ENCODE peak calls at places on chromosomes 2 and 18, in four cellular contexts. I is uterus; O is CD8-positive, alpha-beta T cell; Z is GM20000. B is an unnamed sample.

GRCh38 chr2:238415036-238415764 is 11.5 kb upstream of the ASB1 start:
- DNase-seq in I (no peak), O (no peak), Z (no peak), B (no peak)

GRCh38 chr2:19987936-19988335 is 2.0 kb downstream of the WDR35 start:
- DNase-seq in I (no peak), O (no peak), Z (peak; percentile 55), B (no peak)

GRCh38 chr2:210028178-210028577 is 25.7 kb downstream of the RPE start:
- DNase-seq in I (no peak), O (no peak), Z (no peak), B (no peak)

GRCh38 chr2:229601396-229601795 is 113.0 kb downstream of the DNER start:
- DNase-seq in I (no peak), O (no peak), Z (no peak), B (no peak)

GRCh38 chr2:134979203-134979602 is 60.6 kb downstream of the CCNT2 start:
- DNase-seq in I (no peak), O (no peak), Z (no peak), B (no peak)

GRCh38 chr18:11178951-11179549 is 29.7 kb upstream of the PIEZO2 start:
- DNase-seq in I (peak; percentile 26), O (no peak), Z (no peak), B (no peak)

GRCh38 chr18:396251-396555 is 104.3 kb downstream of the COLEC12 start:
- DNase-seq in I (no peak), O (no peak), Z (no peak), B (no peak)

GRCh38 chr2:129296401-129297343 is 682.8 kb upstream of the RAB6C start:
- DNase-seq in I (no peak), O (no peak), Z (no peak), B (no peak)

GRCh38 chr2:79191816-79192215 is 32.3 kb upstream of the REG3A start:
- DNase-seq in I (no peak), O (no peak), Z (no peak), B (no peak)

DNA sequence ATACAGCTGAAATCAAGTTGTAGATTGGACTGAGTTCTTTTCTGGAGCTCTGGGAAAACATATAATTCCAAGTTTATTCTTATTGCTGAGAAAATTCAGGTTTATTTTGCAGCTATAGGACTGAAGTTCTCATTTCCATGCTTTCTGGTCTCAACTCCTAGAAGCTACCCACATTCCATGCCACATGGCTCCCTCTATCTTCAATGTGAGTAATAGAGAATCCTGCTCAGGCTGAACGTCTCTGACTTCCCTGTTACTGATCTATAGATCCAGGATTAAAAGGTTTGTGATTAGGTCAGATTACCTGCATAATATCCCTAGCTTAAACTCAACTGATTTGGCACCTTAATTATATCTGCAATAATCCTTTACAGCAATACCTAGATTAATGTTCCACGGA is 453.8 kb upstream of the MC4R start:
- DNase-seq in I (no peak), O (no peak), Z (no peak), B (no peak)
- TF ChIP-seq CTCF in I (no peak), O (no peak), Z (no peak), B (no peak)

DNA sequence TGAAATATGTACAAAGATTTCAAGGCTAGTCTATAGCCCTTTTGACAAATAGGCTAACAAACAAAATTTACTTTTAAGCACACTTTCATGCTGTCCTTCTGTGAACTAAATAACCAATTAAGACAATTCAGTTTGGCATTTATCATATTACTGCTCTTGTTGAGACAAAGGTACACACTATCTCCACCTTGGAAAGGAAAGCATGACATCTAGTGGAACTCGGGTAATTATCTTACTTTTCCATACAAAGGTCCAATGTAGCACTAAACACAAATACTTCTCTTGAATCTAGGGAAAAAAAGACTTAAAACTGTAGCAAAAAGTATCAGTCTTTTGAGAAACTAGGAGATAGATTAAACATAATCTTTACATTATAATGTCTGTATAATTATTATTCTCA is 125.0 kb upstream of the CD226 start:
- DNase-seq in I (no peak), O (no peak), Z (no peak), B (no peak)
- TF ChIP-seq CTCF in I (no peak), O (peak; percentile 27), Z (peak; percentile 13), B (no peak)

GRCh38 chr2:108580079-108580478 is 45.8 kb downstream of the LIMS1 start:
- DNase-seq in I (no peak), O (no peak), Z (no peak), B (no peak)
- TF ChIP-seq CTCF in I (no peak), O (no peak), Z (no peak), B (no peak)

GRCh38 chr2:84989422-84989821 is 18.5 kb downstream of the KCMF1 start:
- DNase-seq in I (no peak), O (no peak), Z (no peak), B (no peak)

GRCh38 chr2:84996909-84997308 is 25.9 kb downstream of the KCMF1 start:
- DNase-seq in I (no peak), O (no peak), Z (no peak), B (no peak)

GRCh38 chr2:84986018-84986417 is 15.1 kb downstream of the KCMF1 start:
- DNase-seq in I (no peak), O (no peak), Z (no peak), B (no peak)

GRCh38 chr2:84995826-84996225 is 24.9 kb downstream of the KCMF1 start:
- DNase-seq in I (no peak), O (no peak), Z (no peak), B (no peak)

GRCh38 chr2:84991404-84992151 is 20.6 kb downstream of the KCMF1 start:
- DNase-seq in I (no peak), O (no peak), Z (no peak), B (no peak)
- TF ChIP-seq CTCF in I (no peak), O (no peak), Z (no peak), B (no peak)

GRCh38 chr2:207913772-207914358 is 111.5 kb downstream of the PLEKHM3 start:
- DNase-seq in I (no peak), O (no peak), Z (no peak), B (no peak)
- TF ChIP-seq CTCF in I (no peak), O (no peak), Z (no peak), B (no peak)

GRCh38 chr2:51247252-51247651 is 215.3 kb upstream of the NRXN1 start:
- DNase-seq in I (no peak), O (no peak), Z (no peak), B (no peak)
- TF ChIP-seq CTCF in I (no peak), O (no peak), Z (no peak), B (no peak)

GRCh38 chr18:80026363-80026762 is 7.9 kb upstream of the RBFA start:
- DNase-seq in I (no peak), O (no peak), Z (no peak), B (no peak)

GRCh38 chr18:80022613-80023012 is 11.6 kb upstream of the RBFA start:
- DNase-seq in I (no peak), O (no peak), Z (no peak), B (no peak)

GRCh38 chr18:80023173-80023572 is 11.1 kb upstream of the RBFA start:
- DNase-seq in I (no peak), O (no peak), Z (no peak), B (no peak)
- TF ChIP-seq CTCF in I (no peak), O (no peak), Z (no peak), B (peak; percentile 28)